ENCODE peak calls at places on chromosomes 11 and 22, in five cellular contexts. R, X, L, Z and B are unnamed samples.

GRCh38 chr22:46738961-46739870 is 1.2 kb upstream of the CERK start:
- DNase-seq in Z (peak), X (peak), R (peak), L (no peak), B (peak)

GRCh38 chr11:34318111-34319037 is 39.4 kb downstream of the ABTB2 start:
- DNase-seq in R (no peak), L (no peak), Z (peak), X (no peak), B (peak)

GRCh38 chr22:16974298-16975084 is 33.5 kb downstream of the GAB4 start:
- DNase-seq in L (no peak), X (no peak), Z (no peak), R (no peak), B (no peak)

GRCh38 chr22:17786435-17787158 is 12.3 kb upstream of the BID start:
- DNase-seq in Z (no peak), L (no peak), R (no peak), X (peak), B (no peak)

GRCh38 chr11:128940603-128941002 is 2.1 kb downstream of the TP53AIP1 start:
- DNase-seq in R (no peak), L (no peak), X (no peak), Z (peak), B (no peak)

GRCh38 chr11:66324626-66325025 is 7.8 kb upstream of the CD248 start:
- DNase-seq in X (no peak), L (no peak), R (no peak), Z (no peak), B (no peak)

GRCh38 chr22:41280065-41280464 is 5.9 kb downstream of the RANGAP1 start:
- DNase-seq in L (no peak), R (no peak), Z (no peak), X (no peak), B (no peak)

GRCh38 chr11:115164774-115165173 is 339.4 kb downstream of the CADM1 start:
- DNase-seq in X (peak), Z (no peak), R (no peak), L (no peak), B (no peak)

GRCh38 chr11:120568572-120569307 is 57.2 kb downstream of the GRIK4 start:
- DNase-seq in X (no peak), Z (no peak), L (no peak), R (no peak), B (no peak)

GRCh38 chr11:126354631-126355323 is 709 bp upstream of the ST3GAL4 start:
- DNase-seq in L (no peak), X (no peak), R (no peak), Z (no peak), B (no peak)

GRCh38 chr11:87374206-87374793 is 336.6 kb downstream of the TMEM135 start:
- DNase-seq in L (no peak), R (no peak), X (no peak), Z (no peak), B (peak)